ENCODE peak calls at places on chromosomes 6 and 20, in six cellular contexts. T is trophoblast cell, Q is H9, K is mesendoderm, N is IMR-90, R is H1. I is an unnamed sample.

GRCh38 chr6:10529231-10529801 is 8.2 kb downstream of the GCNT2 start:
- DNase-seq in T (no peak), Q (peak; percentile 18), K (no peak), N (no peak), R (no peak), I (no peak)

GRCh38 chr6:133595076-133595868 is 293.6 kb upstream of the TCF21 start:
- DNase-seq in T (no peak), Q (no peak), K (no peak), N (peak; percentile 27), R (no peak), I (no peak)

GRCh38 chr6:21396313-21396712 is 197.2 kb upstream of the SOX4 start:
- DNase-seq in T (no peak), Q (no peak), K (no peak), N (peak; percentile 60), R (no peak), I (no peak)

GRCh38 chr20:38883981-38884733 is 42.1 kb upstream of the FAM83D start:
- DNase-seq in T (no peak), Q (no peak), K (no peak), N (no peak), R (no peak), I (no peak)

GRCh38 chr6:21527731-21528130 is 65.8 kb upstream of the SOX4 start:
- DNase-seq in T (no peak), Q (no peak), K (no peak), N (no peak), R (no peak), I (no peak)

GRCh38 chr6:168029459-168030217 is 32.2 kb downstream of the KIF25 start:
- DNase-seq in T (no peak), Q (no peak), K (no peak), N (no peak), R (no peak), I (no peak)

GRCh38 chr20:48617481-48617880 is 210.3 kb downstream of the PREX1 start:
- DNase-seq in T (no peak), Q (no peak), K (no peak), N (no peak), R (no peak), I (no peak)

GRCh38 chr6:109513571-109514071 is 30.6 kb upstream of the ZBTB24 start:
- DNase-seq in T (no peak), Q (no peak), K (peak; percentile 80), N (peak; percentile 77), R (peak; percentile 69), I (no peak)

GRCh38 chr20:62889411-62889810 is 27.8 kb upstream of the TCFL5 start:
- DNase-seq in T (no peak), Q (no peak), K (no peak), N (no peak), R (no peak), I (no peak)

GRCh38 chr20:46123482-46124245 is 5.5 kb downstream of the CD40 start:
- DNase-seq in T (no peak), Q (no peak), K (no peak), N (no peak), R (no peak), I (no peak)

GRCh38 chr6:139337830-139338229 is 36.6 kb downstream of the CITED2 start:
- DNase-seq in T (no peak), Q (no peak), K (no peak), N (no peak), R (no peak), I (no peak)

GRCh38 chr6:163741342-163741741 is 326.8 kb downstream of the QKI start:
- DNase-seq in T (no peak), Q (no peak), K (no peak), N (no peak), R (no peak), I (no peak)

GRCh38 chr6:155084431-155085123 is 89.5 kb downstream of the TIAM2 start:
- DNase-seq in T (peak; percentile 30), Q (no peak), K (no peak), N (peak; percentile 25), R (no peak), I (no peak)

GRCh38 chr20:48956052-48956451 is 34.5 kb downstream of the ARFGEF2 start:
- DNase-seq in T (no peak), Q (no peak), K (no peak), N (no peak), R (no peak), I (no peak)

GRCh38 chr6:167974644-167975344 is 22.7 kb upstream of the KIF25 start:
- DNase-seq in T (no peak), Q (no peak), K (no peak), N (peak; percentile 32), R (no peak), I (no peak)

GRCh38 chr6:43720999-43721398 is 33.4 kb upstream of the MRPS18A start:
- DNase-seq in T (no peak), Q (no peak), K (no peak), N (no peak), R (no peak), I (no peak)

DNA sequence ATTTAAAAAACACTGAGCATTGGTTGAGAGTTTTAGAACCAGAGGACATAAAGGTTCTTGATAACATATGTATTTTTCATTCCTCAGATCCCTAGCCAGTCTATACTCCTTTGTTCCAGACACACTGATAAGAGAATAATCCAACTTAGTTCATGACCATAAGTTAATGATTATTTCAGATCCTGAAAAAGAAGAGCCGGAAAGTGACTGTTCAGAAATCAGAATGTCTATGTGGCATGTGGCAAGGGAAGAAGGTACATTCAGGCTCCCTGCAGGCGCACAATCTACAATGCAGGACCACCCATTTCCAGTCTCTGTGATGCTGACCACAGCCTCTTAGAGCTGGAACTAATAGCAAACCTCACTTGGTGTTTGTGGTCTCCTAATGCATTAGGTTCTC is 666.7 kb upstream of the AGPAT4 start:
- DNase-seq in T (no peak), Q (no peak), K (no peak), N (no peak), R (no peak), I (no peak)
- H3K27ac ChIP-seq in T (no peak overlapping the region), Q (no peak overlapping the region), K (no peak overlapping the region), N (no peak overlapping the region), R (no peak overlapping the region), I (no peak overlapping the region)

GRCh38 chr20:4036351-4036750 is 21.0 kb upstream of the RNF24 start:
- DNase-seq in T (no peak), Q (no peak), K (no peak), N (no peak), R (no peak), I (no peak)

GRCh38 chr20:4040283-4041179 is 25.2 kb upstream of the RNF24 start:
- DNase-seq in T (no peak), Q (no peak), K (no peak), N (no peak), R (no peak), I (no peak)

GRCh38 chr20:4038047-4038459 is 22.7 kb upstream of the RNF24 start:
- DNase-seq in T (no peak), Q (peak; percentile 67), K (peak; percentile 84), N (peak; percentile 67), R (no peak), I (no peak)

GRCh38 chr20:4041748-4042411 is 26.5 kb upstream of the RNF24 start:
- DNase-seq in T (peak; percentile 60), Q (no peak), K (peak; percentile 87), N (peak; percentile 89), R (no peak), I (no peak)

GRCh38 chr20:4038676-4039075 is 23.3 kb upstream of the RNF24 start:
- DNase-seq in T (no peak), Q (no peak), K (no peak), N (no peak), R (no peak), I (no peak)
- H4K8ac ChIP-seq in T (no peak overlapping the region), Q (no peak overlapping the region), K (no peak overlapping the region), N (peak overlapping the region; percentile 20), R (no peak overlapping the region), I (no peak overlapping the region)

DNA sequence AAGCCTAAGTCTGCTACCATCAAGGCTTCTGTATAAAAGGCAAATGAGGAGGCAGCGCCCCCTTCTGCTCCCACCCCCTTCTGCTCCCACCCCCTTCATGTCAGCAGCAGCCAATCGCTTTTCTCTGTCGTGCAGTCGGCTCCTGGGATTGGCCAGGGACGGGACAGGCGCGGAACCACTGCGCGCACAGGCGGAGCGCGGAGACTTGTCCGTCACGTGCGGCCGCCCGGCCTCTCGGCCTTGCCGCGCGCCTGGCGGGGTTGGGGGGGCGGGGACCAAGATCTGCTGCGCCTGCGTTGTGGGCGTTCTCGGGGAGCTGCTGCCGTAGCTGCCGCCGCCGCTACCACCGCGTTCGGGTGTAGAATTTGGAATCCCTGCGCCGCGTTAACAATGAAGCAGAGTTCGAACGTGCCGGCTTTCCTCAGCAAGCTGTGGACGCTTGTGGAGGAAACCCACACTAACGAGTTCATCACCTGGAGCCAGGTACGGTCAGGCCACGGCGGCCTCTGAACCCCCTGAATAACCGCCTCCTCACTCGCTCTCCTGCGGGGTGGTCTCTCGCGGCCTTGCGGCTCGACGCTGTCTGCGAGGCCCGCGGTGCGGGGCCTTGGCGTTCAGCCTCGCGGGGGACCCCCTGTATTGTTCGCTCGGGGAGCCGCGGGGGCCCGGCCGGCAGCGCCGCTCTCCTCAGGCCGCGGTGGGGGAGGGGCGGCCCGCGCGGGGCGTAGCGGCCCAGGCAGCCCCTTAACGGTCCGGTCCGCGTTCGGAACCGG is at the start of gene HSF2:
- DNase-seq in T (peak; percentile 99), Q (peak; percentile 99), K (peak; percentile 99), N (peak; percentile 99), R (peak; percentile 95), I (peak; percentile 91)
- H3K23ac ChIP-seq in T (no peak within 1 kb of the TSS), Q (no peak within 1 kb of the TSS), K (peak within 1 kb of the TSS; percentile 85), N (peak within 1 kb of the TSS; percentile 97), R (no peak within 1 kb of the TSS), I (peak within 1 kb of the TSS; percentile 95)

GRCh38 chr6:54060286-54060685 is 51.0 kb upstream of the MLIP start:
- DNase-seq in T (no peak), Q (no peak), K (peak; percentile 92), N (peak; percentile 53), R (no peak), I (no peak)
- H3K27ac ChIP-seq in T (no peak overlapping the region), Q (no peak overlapping the region), K (no peak overlapping the region), N (no peak overlapping the region), R (no peak overlapping the region), I (no peak overlapping the region)

GRCh38 chr6:169701953-169702639 is at the start of the genes C6orf120 and WDR27:
- DNase-seq in T (peak; percentile 97), Q (peak; percentile 95), K (peak; percentile 98), N (peak; percentile 95), R (peak; percentile 79), I (peak; percentile 91)
- H4K8ac ChIP-seq in T (peak within 1 kb of the TSS; percentile 92), Q (no peak within 1 kb of the TSS), K (peak within 1 kb of the TSS; percentile 7), N (peak within 1 kb of the TSS; percentile 69), R (peak within 1 kb of the TSS; percentile 98), I (peak within 1 kb of the TSS; percentile 59)

DNA sequence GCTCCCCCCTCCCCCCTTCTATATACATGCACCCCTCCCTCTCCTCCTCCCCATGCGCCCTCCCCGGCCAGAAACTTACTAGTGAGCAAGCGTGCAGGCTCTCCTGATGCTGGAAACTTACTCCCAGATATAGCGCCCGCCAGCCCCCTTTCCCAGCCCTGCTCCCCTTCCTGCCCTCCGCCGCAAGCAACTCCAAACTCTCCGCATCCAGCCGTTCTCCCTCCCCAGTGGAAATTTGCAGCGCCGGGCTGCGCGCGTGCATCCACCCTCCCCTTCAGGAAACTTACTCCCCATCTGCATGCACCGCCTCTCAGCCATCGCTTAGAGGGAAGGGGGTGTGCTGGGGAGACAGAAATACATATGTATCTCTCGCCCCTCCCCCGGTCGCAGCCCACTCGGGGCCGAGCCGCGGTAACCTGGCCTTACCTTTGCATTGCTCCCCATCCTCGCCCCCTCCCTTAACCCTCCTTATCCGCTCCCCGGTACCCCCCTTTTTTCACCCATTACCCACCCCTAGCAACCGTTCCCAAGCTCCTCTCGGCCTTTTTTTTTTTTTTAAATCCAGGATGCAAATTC is at the start of gene TRERF1:
- DNase-seq in T (no peak), Q (peak; percentile 88), K (peak; percentile 93), N (peak; percentile 81), R (no peak), I (peak; percentile 83)
- H3K23ac ChIP-seq in T (peak within 1 kb of the TSS; percentile 7), Q (no peak within 1 kb of the TSS), K (peak within 1 kb of the TSS; percentile 100), N (peak within 1 kb of the TSS; percentile 95), R (no peak within 1 kb of the TSS), I (peak within 1 kb of the TSS; percentile 77)

GRCh38 chr6:35471836-35472345 is 3.7 kb downstream of the RPL10A start:
- DNase-seq in T (no peak), Q (no peak), K (no peak), N (no peak), R (no peak), I (no peak)
- H3K27ac ChIP-seq in T (peak overlapping the region; percentile 61), Q (no peak overlapping the region), K (no peak overlapping the region), N (peak overlapping the region; percentile 32), R (no peak overlapping the region), I (no peak overlapping the region)

I was measured in neuronal stem cell.